ENCODE peak calls at places on chromosomes 4 and X, in eight cellular contexts. X is AG09309, B is GM06990, S is fibroblast of lung, M is lower leg skin, H is AG04450, K is mesothelial cell of epicardium, V is upper lobe of right lung. Z is an unnamed sample.

GRCh38 chr4:88251914-88252313 is 32.4 kb downstream of the PPM1K start:
- DNase-seq in B (no peak), H (no peak), V (no peak), S (no peak), X (no peak), K (no peak), M (no peak), Z (no peak)

GRCh38 chr4:175412744-175413143 is 399.3 kb downstream of the GPM6A start:
- DNase-seq in V (no peak), B (no peak), X (peak; percentile 96), K (no peak), S (peak; percentile 12), M (no peak), H (no peak), Z (no peak)

GRCh38 chrX:10050481-10050880 is 83.3 kb downstream of the CLDN34 start:
- DNase-seq in V (no peak), M (peak; percentile 79), X (no peak), K (no peak), H (no peak), B (no peak), S (no peak), Z (no peak)

GRCh38 chr4:11428701-11429571 is at the start of gene HS3ST1:
- DNase-seq in K (peak; percentile 79), H (no peak), B (peak; percentile 71), S (peak; percentile 57), V (peak; percentile 88), X (no peak), M (peak; percentile 94), Z (peak; percentile 72)

GRCh38 chr4:173013232-173013932 is 155.2 kb upstream of the GALNT7 start:
- DNase-seq in K (peak; percentile 68), B (no peak), S (peak; percentile 63), M (no peak), V (no peak), X (no peak), H (no peak), Z (no peak)

GRCh38 chrX:12583543-12583942 is 207.7 kb upstream of the PRPS2 start:
- DNase-seq in H (no peak), M (no peak), S (no peak), K (no peak), X (no peak), B (no peak), V (no peak), Z (no peak)

GRCh38 chr4:151362404-151363164 is 37.2 kb upstream of the SH3D19 start:
- DNase-seq in X (peak; percentile 40), S (peak; percentile 85), B (peak; percentile 46), V (peak; percentile 81), H (peak; percentile 59), K (peak; percentile 81), M (peak; percentile 96), Z (peak; percentile 22)

GRCh38 chr4:27381806-27382205 is 521.2 kb downstream of the STIM2 start:
- DNase-seq in K (no peak), X (no peak), H (no peak), M (no peak), B (no peak), V (no peak), S (no peak), Z (no peak)

GRCh38 chr4:18953613-18954012 is 932.1 kb upstream of the LCORL start:
- DNase-seq in M (no peak), X (no peak), B (no peak), V (no peak), H (no peak), S (no peak), K (no peak), Z (no peak)

GRCh38 chr4:181949704-181950312 is 293.4 kb upstream of the TENM3 start:
- DNase-seq in M (no peak), K (no peak), B (no peak), S (no peak), H (no peak), V (no peak), X (no peak), Z (no peak)

GRCh38 chrX:140799216-140799615 is 89.7 kb downstream of the LINC00632 start:
- DNase-seq in H (no peak), V (no peak), X (no peak), S (no peak), B (no peak), M (no peak), K (no peak), Z (no peak)

GRCh38 chr4:6008766-6009385 is 9.4 kb downstream of the C4orf50 start:
- DNase-seq in H (no peak), X (no peak), M (no peak), K (no peak), B (no peak), V (peak; percentile 52), S (no peak), Z (no peak)

GRCh38 chr4:157992038-157992706 is 180.7 kb downstream of the GASK1B start:
- DNase-seq in K (no peak), B (no peak), S (peak; percentile 91), V (no peak), M (no peak), H (peak; percentile 54), X (peak; percentile 42), Z (no peak)

GRCh38 chrX:136166221-136166855 is 19.0 kb downstream of the FHL1 start:
- DNase-seq in V (no peak), H (no peak), S (peak; percentile 70), X (peak; percentile 17), B (no peak), K (no peak), M (no peak), Z (no peak)

GRCh38 chrX:136171420-136171819 is 24.1 kb downstream of the FHL1 start:
- DNase-seq in V (no peak), S (no peak), K (no peak), B (no peak), H (no peak), X (no peak), M (no peak), Z (no peak)

GRCh38 chrX:136168929-136169735 is 21.8 kb downstream of the FHL1 start:
- DNase-seq in X (peak; percentile 84), M (peak; percentile 89), V (no peak), S (peak; percentile 97), H (peak; percentile 90), K (no peak), B (no peak), Z (no peak)

GRCh38 chrX:136170109-136170800 is 22.9 kb downstream of the FHL1 start:
- DNase-seq in B (no peak), S (peak; percentile 61), K (no peak), M (no peak), X (no peak), H (no peak), V (no peak), Z (no peak)
- TF ChIP-seq CTCF in B (no peak), S (peak; percentile 36), K (no peak), M (no peak), X (peak; percentile 64), H (peak; percentile 27), V (no peak), Z (no peak)

DNA sequence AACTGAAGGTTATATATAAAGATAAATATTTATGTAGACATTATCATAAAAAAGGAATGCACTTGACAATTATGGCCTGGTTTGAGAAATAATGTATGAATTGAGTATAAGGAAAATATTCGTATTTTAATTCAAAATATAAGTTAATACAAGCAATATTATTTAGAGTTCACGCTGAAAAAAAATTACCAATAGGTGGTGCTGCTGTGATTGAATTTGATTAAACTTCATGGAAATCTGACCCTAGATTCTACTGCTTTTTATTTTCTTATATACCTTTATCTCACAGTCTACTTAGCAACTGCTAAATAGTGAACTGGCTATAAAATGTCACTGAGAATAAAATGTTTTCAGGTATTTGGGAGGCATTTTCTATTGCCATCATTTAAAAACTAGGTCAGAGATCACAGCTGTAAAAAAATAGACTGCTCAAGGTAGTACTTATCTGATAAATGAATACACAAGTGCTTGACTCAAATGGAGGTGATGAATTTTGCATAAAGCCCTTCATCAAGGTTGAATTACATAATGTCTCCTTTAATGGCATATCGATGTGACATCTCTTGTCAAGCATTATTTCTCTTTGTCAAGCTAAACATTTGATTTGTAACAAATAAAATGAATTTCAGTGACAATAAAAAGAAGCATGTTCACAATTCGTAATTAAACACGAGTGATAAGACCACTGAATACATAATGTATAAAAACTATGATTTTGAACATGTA is 1638.8 kb upstream of the PCDH7 start:
- DNase-seq in H (no peak), X (no peak), V (no peak), M (no peak), K (no peak), B (no peak), S (peak; percentile 56), Z (no peak)
- TF ChIP-seq CTCF in H (peak; percentile 40), X (peak; percentile 32), V (no peak), M (no peak), K (peak; percentile 27), B (no peak), S (peak; percentile 47), Z (no peak)

GRCh38 chr4:74796631-74797030 is 2.3 kb upstream of the BTC start:
- DNase-seq in K (no peak), V (no peak), B (no peak), M (no peak), H (no peak), X (no peak), S (no peak), Z (no peak)

GRCh38 chr4:74789518-74789917 is 4.8 kb downstream of the BTC start:
- DNase-seq in M (no peak), X (no peak), K (no peak), S (no peak), B (no peak), V (no peak), H (no peak), Z (no peak)

GRCh38 chr4:74794341-74794801 is at the start of gene BTC:
- DNase-seq in H (no peak), V (peak; percentile 81), B (peak; percentile 9), S (peak; percentile 27), K (peak; percentile 45), M (no peak), X (no peak), Z (no peak)

GRCh38 chr4:74790652-74791051 is 3.7 kb downstream of the BTC start:
- DNase-seq in M (no peak), X (no peak), V (no peak), H (no peak), S (no peak), B (no peak), K (no peak), Z (no peak)

DNA sequence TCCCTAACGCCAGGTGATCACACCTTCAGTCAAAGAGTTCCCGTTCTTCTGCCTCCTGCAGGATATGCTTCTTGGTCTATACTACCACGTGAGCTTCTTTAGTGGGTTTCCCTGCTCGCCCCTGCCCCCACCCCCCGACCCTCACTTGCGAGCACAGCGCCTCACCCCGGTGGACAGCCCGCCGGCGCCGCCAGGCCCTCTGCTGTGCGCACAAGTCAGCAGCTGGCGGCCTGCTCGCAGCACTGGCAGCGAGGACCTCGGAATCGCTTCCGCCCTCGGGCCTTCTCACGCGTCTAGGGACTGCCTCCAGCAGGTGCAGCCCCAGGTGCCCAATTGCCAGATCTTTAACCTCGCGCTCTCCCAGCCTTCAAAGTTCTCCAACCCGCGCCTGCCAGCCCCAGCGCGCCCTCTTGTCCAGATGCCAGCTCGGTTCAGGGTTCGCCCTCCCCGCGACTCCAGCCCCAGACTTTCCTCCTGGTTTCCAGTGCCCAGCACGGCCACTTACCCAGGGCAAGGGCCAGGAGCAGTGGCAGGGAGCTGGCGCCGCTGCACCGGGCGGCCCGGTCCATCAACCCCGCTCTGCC is 474 bp downstream of the BTC start:
- DNase-seq in M (peak; percentile 85), K (peak; percentile 64), B (peak; percentile 31), S (peak; percentile 35), H (no peak), X (no peak), V (peak; percentile 90), Z (no peak)
- TF ChIP-seq CTCF in M (no peak), K (no peak), B (peak; percentile 42), S (peak; percentile 46), H (no peak), X (peak; percentile 24), V (peak; percentile 25), Z (no peak)

GRCh38 chrX:43961699-43962098 is 11.5 kb downstream of the NDP start:
- DNase-seq in B (no peak), H (no peak), V (no peak), X (no peak), S (no peak), M (no peak), K (no peak), Z (no peak)
- TF ChIP-seq CTCF in B (peak; percentile 43), H (no peak), V (no peak), X (peak; percentile 16), S (peak; percentile 24), M (no peak), K (no peak), Z (no peak)